ENCODE peak calls at places on chromosome 6, in five cellular contexts. C, P, F, S and I are unnamed samples.

GRCh38 chr6:127146935-127147334 is 28.5 kb downstream of the RSPO3 start:
- DNase-seq in C (no peak), S (no peak), F (peak; percentile 4), P (no peak), I (no peak)

GRCh38 chr6:56906752-56907151 is 48.2 kb upstream of the BEND6 start:
- DNase-seq in C (no peak), S (no peak), F (no peak), P (no peak), I (no peak)

GRCh38 chr6:33965766-33966165 is 162.0 kb upstream of the MLN start:
- DNase-seq in F (no peak), C (no peak), P (no peak), S (no peak), I (no peak)

GRCh38 chr6:722608-723007 is 29.7 kb upstream of the EXOC2 start:
- DNase-seq in F (no peak), P (no peak), C (no peak), S (no peak), I (no peak)

GRCh38 chr6:125232466-125232865 is 69.3 kb downstream of the HDDC2 start:
- DNase-seq in F (peak; percentile 91), P (no peak), C (no peak), S (no peak), I (no peak)

GRCh38 chr6:124310139-124310538 is 506.5 kb downstream of the NKAIN2 start:
- DNase-seq in S (no peak), C (no peak), P (no peak), F (no peak), I (no peak)

GRCh38 chr6:19333936-19334335 is 503.2 kb upstream of the ID4 start:
- DNase-seq in C (no peak), S (no peak), F (no peak), P (no peak), I (no peak)

GRCh38 chr6:2850480-2851150 is 9.0 kb upstream of the SERPINB1 start:
- DNase-seq in S (no peak), C (no peak), P (no peak), F (peak; percentile 86), I (no peak)

GRCh38 chr6:155274533-155274932 is 10.7 kb downstream of the CLDN20 start:
- DNase-seq in P (no peak), F (no peak), S (no peak), C (no peak), I (no peak)

GRCh38 chr6:4591218-4591617 is 185.0 kb upstream of the CDYL start:
- DNase-seq in F (no peak), P (no peak), S (no peak), C (no peak), I (no peak)

GRCh38 chr6:52326540-52327364 is 35.2 kb upstream of the PAQR8 start:
- DNase-seq in S (no peak), P (no peak), C (no peak), F (no peak), I (no peak)

GRCh38 chr6:137666202-137666774 is 172.1 kb upstream of the OLIG3 start:
- DNase-seq in S (no peak), P (no peak), C (no peak), F (no peak), I (no peak)

GRCh38 chr6:160792711-160793110 is 90.7 kb downstream of the PLG start:
- DNase-seq in C (no peak), P (no peak), F (peak; percentile 92), S (no peak), I (no peak)

GRCh38 chr6:22904413-22904812 is 335.0 kb downstream of the HDGFL1 start:
- DNase-seq in F (no peak), S (no peak), P (no peak), C (no peak), I (no peak)

GRCh38 chr6:34319471-34319885 is 70.7 kb upstream of the SMIM29 start:
- DNase-seq in P (no peak), F (peak; percentile 98), S (no peak), C (no peak), I (no peak)

GRCh38 chr6:28747631-28748157 is 176.1 kb downstream of the TRIM27 start:
- DNase-seq in C (no peak), P (no peak), F (peak; percentile 27), S (no peak), I (no peak)

GRCh38 chr6:42047790-42048405 is 2.4 kb upstream of the TAF8 start:
- DNase-seq in C (no peak), S (no peak), P (no peak), F (no peak), I (no peak)

GRCh38 chr6:43774776-43775583 is 5.0 kb downstream of the VEGFA start:
- DNase-seq in F (peak; percentile 47), P (peak; percentile 46), C (peak; percentile 83), S (peak; percentile 88), I (no peak)

GRCh38 chr6:50549460-50549859 is 163.9 kb upstream of the TFAP2D start:
- DNase-seq in P (no peak), F (no peak), S (no peak), C (no peak), I (no peak)

GRCh38 chr6:5213851-5214507 is 46.8 kb downstream of the LYRM4 start:
- DNase-seq in P (no peak), F (peak; percentile 69), C (no peak), S (no peak), I (no peak)

GRCh38 chr6:156991971-156992370 is 214.8 kb downstream of the ARID1B start:
- DNase-seq in S (no peak), F (no peak), P (no peak), C (no peak), I (no peak)

GRCh38 chr6:127971945-127972391 is 71.1 kb upstream of the THEMIS start:
- DNase-seq in P (peak; percentile 71), C (no peak), S (no peak), F (peak; percentile 90), I (no peak)

GRCh38 chr6:166360243-166361079 is 18.1 kb upstream of the SFT2D1 start:
- DNase-seq in S (no peak), F (peak; percentile 72), C (no peak), P (no peak), I (no peak)

GRCh38 chr6:142537612-142538478 is 236.0 kb downstream of the ADGRG6 start:
- DNase-seq in P (no peak), S (no peak), F (peak; percentile 50), C (no peak), I (no peak)

GRCh38 chr6:37473364-37474095 is 26.2 kb downstream of the CCDC167 start:
- DNase-seq in C (peak; percentile 49), F (no peak), S (no peak), P (no peak), I (no peak)

GRCh38 chr6:88810089-88810488 is 153.3 kb downstream of the RNGTT start:
- DNase-seq in S (no peak), P (no peak), F (no peak), C (no peak), I (no peak)

GRCh38 chr6:143060806-143061596 is at the start of gene AIG1:
- DNase-seq in C (peak; percentile 81), P (peak; percentile 71), F (no peak), S (no peak), I (peak; percentile 6)

GRCh38 chr6:21953831-21954801 is 342.7 kb downstream of the PRL start:
- DNase-seq in P (no peak), S (no peak), C (no peak), F (no peak), I (no peak)

GRCh38 chr6:26331809-26332226 is 33.2 kb upstream of the BTN3A2 start:
- DNase-seq in F (no peak), P (peak; percentile 50), S (no peak), C (no peak), I (no peak)

GRCh38 chr6:105884426-105884825 is 201.7 kb upstream of the PRDM1 start:
- DNase-seq in P (no peak), S (no peak), F (no peak), C (no peak), I (no peak)

GRCh38 chr6:17905611-17906592 is 81.5 kb downstream of the KIF13A start:
- DNase-seq in P (no peak), C (no peak), S (no peak), F (peak; percentile 75), I (no peak)

GRCh38 chr6:17901493-17901892 is 85.9 kb downstream of the KIF13A start:
- DNase-seq in C (no peak), F (no peak), S (no peak), P (no peak), I (no peak)

GRCh38 chr6:17902953-17903352 is 84.5 kb downstream of the KIF13A start:
- DNase-seq in F (no peak), S (no peak), C (no peak), P (no peak), I (no peak)

GRCh38 chr6:17907467-17908229 is 79.8 kb downstream of the KIF13A start:
- DNase-seq in S (peak; percentile 91), C (peak; percentile 80), F (peak; percentile 98), P (no peak), I (peak; percentile 78)

GRCh38 chr6:17904491-17905120 is 82.8 kb downstream of the KIF13A start:
- DNase-seq in F (peak; percentile 92), C (no peak), P (no peak), S (no peak), I (no peak)
- H3K27ac ChIP-seq in F (no peak overlapping the region), C (peak overlapping the region; percentile 91), P (no peak overlapping the region), S (no peak overlapping the region), I (no peak overlapping the region)

DNA sequence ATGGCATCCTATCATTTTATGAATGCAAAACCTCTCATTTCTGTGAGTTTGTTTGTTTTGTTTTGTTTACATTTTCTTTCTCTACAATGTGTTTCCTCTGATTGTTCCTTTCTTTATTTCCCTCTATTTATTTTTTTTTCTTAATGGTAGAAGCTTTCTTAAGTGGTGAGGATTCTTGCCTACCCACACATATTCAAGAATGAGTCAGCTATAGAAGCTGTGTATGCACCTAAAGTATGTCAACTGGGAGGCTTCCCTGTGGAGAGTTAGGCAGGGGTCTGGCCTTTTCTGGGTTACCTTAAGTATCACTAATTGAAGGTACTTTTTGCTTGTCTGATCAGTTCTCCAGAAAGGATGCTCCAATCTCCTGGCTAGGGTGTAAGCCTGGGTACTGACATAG is 354.0 kb downstream of the ESR1 start:
- DNase-seq in F (no peak), C (no peak), S (no peak), P (no peak), I (no peak)
- H3K4me1 ChIP-seq in F (no peaks in the 10 kb centered on the region), C (peaks cover 11% of the 10 kb centered on the region), S (no peaks in the 10 kb centered on the region), P (no peaks in the 10 kb centered on the region), I (no peaks in the 10 kb centered on the region)

GRCh38 chr6:167662881-167663205 is 163.9 kb upstream of the AFDN start:
- DNase-seq in S (no peak), C (no peak), P (no peak), F (no peak), I (no peak)
- H3K9me3 ChIP-seq in S (no peaks in the 10 kb centered on the region), C (no peaks in the 10 kb centered on the region), P (no peaks in the 10 kb centered on the region), F (peaks cover 3% of the 10 kb centered on the region), I (no peaks in the 10 kb centered on the region)

GRCh38 chr6:164322533-164322932 is 908.0 kb downstream of the QKI start:
- DNase-seq in S (no peak), F (peak; percentile 92), P (no peak), C (no peak), I (no peak)
- H3K27ac ChIP-seq in S (no peak overlapping the region), F (no peak overlapping the region), P (no peak overlapping the region), C (no peak overlapping the region), I (no peak overlapping the region)

GRCh38 chr6:139588734-139589418 is 214.4 kb upstream of the CITED2 start:
- DNase-seq in C (no peak), P (no peak), F (no peak), S (no peak), I (no peak)
- H3K4me1 ChIP-seq in C (peaks cover 50% of the 10 kb centered on the region), P (no peaks in the 10 kb centered on the region), F (peaks cover 2% of the 10 kb centered on the region), S (peaks cover 34% of the 10 kb centered on the region), I (peaks cover 59% of the 10 kb centered on the region)